ENCODE peak calls at places on chromosomes 16 and 17, in five cellular contexts. N, G, W, C and R are unnamed samples.

GRCh38 chr17:18938692-18939023 is 13.3 kb upstream of the SLC5A10 start:
- DNase-seq in N (no peak), G (no peak), W (no peak), C (no peak), R (no peak)

GRCh38 chr16:22296225-22297113 is 740 bp upstream of the POLR3E start:
- DNase-seq in N (no peak), G (no peak), W (no peak), C (no peak), R (no peak)

GRCh38 chr17:36858119-36859002 is 78.9 kb upstream of the LHX1 start:
- DNase-seq in N (no peak), G (no peak), W (no peak), C (no peak), R (no peak)

GRCh38 chr17:9837551-9838471 is 12.1 kb downstream of the GLP2R start:
- DNase-seq in N (peak), G (no peak), W (peak), C (no peak), R (peak)

GRCh38 chr17:54891176-54891821 is 9.4 kb upstream of the TOM1L1 start:
- DNase-seq in N (no peak), G (no peak), W (no peak), C (peak), R (no peak)

GRCh38 chr16:47059991-47060390 is 83.8 kb downstream of the NETO2 start:
- DNase-seq in N (no peak), G (no peak), W (no peak), C (no peak), R (no peak)

GRCh38 chr17:78910885-78911284 is 7.9 kb upstream of the CEP295NL start:
- DNase-seq in N (no peak), G (peak), W (no peak), C (no peak), R (no peak)

GRCh38 chr17:72479113-72479512 is 358.3 kb downstream of the SOX9 start:
- DNase-seq in N (no peak), G (no peak), W (no peak), C (no peak), R (no peak)

GRCh38 chr16:79176987-79177386 is 423.6 kb downstream of the MAF start:
- DNase-seq in N (no peak), G (no peak), W (no peak), C (no peak), R (no peak)

GRCh38 chr16:51592535-51592934 is 441.5 kb upstream of the SALL1 start:
- DNase-seq in N (no peak), G (no peak), W (no peak), C (no peak), R (no peak)

GRCh38 chr16:24538756-24539294 is 541 bp upstream of the RBBP6 start:
- DNase-seq in N (no peak), G (no peak), W (no peak), C (no peak), R (no peak)

GRCh38 chr17:73628642-73629552 is 15.3 kb downstream of the SDK2 start:
- DNase-seq in N (no peak), G (no peak), W (no peak), C (no peak), R (no peak)

GRCh38 chr16:15643453-15644305 is 725 bp upstream of the MARF1 start:
- DNase-seq in N (peak), G (no peak), W (peak), C (peak), R (no peak)

GRCh38 chr16:59470556-59470955 is 736.4 kb upstream of the GOT2 start:
- DNase-seq in N (no peak), G (no peak), W (no peak), C (no peak), R (no peak)

GRCh38 chr17:76925333-76925935 is 57.2 kb downstream of the MGAT5B start:
- DNase-seq in N (no peak), G (no peak), W (no peak), C (no peak), R (no peak)

GRCh38 chr17:16449121-16449570 is 33.8 kb downstream of the TRPV2 start:
- DNase-seq in N (no peak), G (no peak), W (no peak), C (no peak), R (no peak)

GRCh38 chr16:67935096-67935401 is 1.6 kb downstream of the PSMB10 start:
- DNase-seq in N (no peak), G (no peak), W (no peak), C (no peak), R (no peak)

GRCh38 chr17:77280304-77280910 is 139.6 kb downstream of the SEC14L1 start:
- DNase-seq in N (no peak), G (no peak), W (no peak), C (no peak), R (no peak)

GRCh38 chr17:74126179-74126900 is 77.1 kb upstream of the RPL38 start:
- DNase-seq in N (no peak), G (no peak), W (no peak), C (no peak), R (no peak)

GRCh38 chr16:58024673-58025350 is 742 bp upstream of the MMP15 start:
- DNase-seq in N (no peak), G (peak), W (no peak), C (no peak), R (peak)

GRCh38 chr17:74545456-74546230 is at the start of gene CD300C:
- DNase-seq in N (no peak), G (peak), W (no peak), C (no peak), R (no peak)

GRCh38 chr17:59451706-59452105 is 113.7 kb upstream of the DHX40 start:
- DNase-seq in N (no peak), G (no peak), W (no peak), C (no peak), R (no peak)

GRCh38 chr16:81599034-81599744 is 154.6 kb downstream of the CMIP start:
- DNase-seq in N (no peak), G (no peak), W (no peak), C (no peak), R (no peak)

GRCh38 chr17:17785407-17785806 is 51.4 kb downstream of the SREBF1 start:
- DNase-seq in N (peak), G (no peak), W (no peak), C (no peak), R (no peak)

GRCh38 chr16:30637952-30638351 is 12.8 kb upstream of the PRR14 start:
- DNase-seq in N (no peak), G (no peak), W (no peak), C (no peak), R (no peak)

GRCh38 chr17:44353656-44354331 is 8.7 kb downstream of the GRN start:
- DNase-seq in N (peak), G (no peak), W (peak), C (no peak), R (no peak)

GRCh38 chr16:74743668-74744299 is 30.8 kb downstream of the FA2H start:
- DNase-seq in N (no peak), G (peak), W (no peak), C (peak), R (no peak)

GRCh38 chr17:66240630-66241029 is 11.4 kb upstream of the APOH start:
- DNase-seq in N (no peak), G (no peak), W (no peak), C (no peak), R (no peak)

GRCh38 chr16:3127745-3128144 is 7.1 kb upstream of the ZNF213 start:
- DNase-seq in N (no peak), G (no peak), W (no peak), C (no peak), R (no peak)

GRCh38 chr16:49602201-49603041 is 228.8 kb downstream of the C16orf78 start:
- DNase-seq in N (no peak), G (no peak), W (no peak), C (no peak), R (no peak)

GRCh38 chr16:29809850-29810698 is 1.9 kb upstream of the PRRT2 start:
- DNase-seq in N (peak), G (no peak), W (peak), C (no peak), R (no peak)

GRCh38 chr16:9159839-9160550 is 68.6 kb downstream of the HAPSTR1 start:
- DNase-seq in N (peak), G (peak), W (peak), C (peak), R (no peak)

GRCh38 chr16:46721885-46722284 is 26.3 kb downstream of the MYLK3 start:
- DNase-seq in N (no peak), G (no peak), W (no peak), C (no peak), R (no peak)

GRCh38 chr16:48608452-48608851 is 1.5 kb downstream of the N4BP1 start:
- DNase-seq in N (no peak), G (no peak), W (no peak), C (no peak), R (no peak)

GRCh38 chr17:20095366-20096080 is 86.4 kb downstream of the SPECC1 start:
- DNase-seq in N (peak), G (no peak), W (peak), C (no peak), R (peak)

GRCh38 chr16:11386791-11387546 is 41.7 kb downstream of the RMI2 start:
- DNase-seq in N (no peak), G (no peak), W (no peak), C (no peak), R (peak)

GRCh38 chr17:21358682-21359482 is 17.3 kb upstream of the KCNJ12 start:
- DNase-seq in N (no peak), G (no peak), W (no peak), C (no peak), R (no peak)

GRCh38 chr16:26214694-26215093 is 522.9 kb downstream of the HS3ST4 start:
- DNase-seq in N (no peak), G (no peak), W (no peak), C (no peak), R (no peak)

GRCh38 chr16:56625140-56625942 is at the start of gene MT1E:
- DNase-seq in N (peak), G (no peak), W (peak), C (no peak), R (peak)

DNA sequence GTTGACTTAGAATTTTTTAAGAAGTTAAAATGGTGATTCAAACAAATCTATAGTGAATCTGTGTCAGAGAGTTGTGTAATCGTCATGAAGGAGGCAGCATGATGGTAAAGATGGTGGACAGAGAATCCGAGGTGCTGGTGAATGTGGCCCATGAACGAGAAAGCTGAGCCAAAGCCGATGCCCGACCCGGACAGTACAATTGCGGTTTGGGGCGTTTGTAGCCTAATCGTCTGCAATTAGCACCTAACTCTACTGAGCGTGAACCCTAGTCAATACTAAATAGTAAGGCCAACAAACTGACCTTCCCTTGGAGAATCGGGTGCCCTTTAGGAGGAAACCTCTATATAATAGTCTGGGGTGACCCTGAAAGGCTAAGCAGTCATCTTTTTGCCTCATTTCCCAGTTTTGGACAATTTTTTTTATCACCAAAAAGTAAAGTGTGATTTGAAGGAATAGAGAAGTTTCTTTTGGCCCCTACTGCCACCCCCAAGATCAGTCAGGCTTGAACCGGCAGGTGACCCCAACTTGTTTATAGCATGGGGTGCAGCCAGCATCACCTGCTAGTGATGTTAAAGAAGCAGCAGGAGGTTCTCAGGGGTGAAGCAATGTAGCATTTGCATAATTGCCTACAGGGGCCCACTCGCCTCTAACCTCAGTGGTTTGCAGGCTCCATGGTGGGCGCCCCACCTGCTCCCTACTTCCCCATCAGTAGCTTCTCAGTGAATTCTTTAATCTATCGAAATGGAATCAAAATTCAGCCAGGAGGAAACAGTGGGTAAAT is 11.3 kb downstream of the IRF8 start:
- DNase-seq in N (no peak), G (no peak), W (no peak), C (no peak), R (no peak)
- H3K4me3 ChIP-seq in N (no peak), G (no peak), W (no peak), C (no peak), R (no peak)

GRCh38 chr16:71627631-71628236 is 1.8 kb downstream of the MARVELD3 start:
- DNase-seq in N (no peak), G (no peak), W (no peak), C (no peak), R (no peak)

GRCh38 chr16:71626018-71626857 is at the start of gene MARVELD3:
- DNase-seq in N (peak), G (peak), W (no peak), C (no peak), R (no peak)

GRCh38 chr16:71623597-71623996 is 2.4 kb upstream of the MARVELD3 start:
- DNase-seq in N (no peak), G (no peak), W (no peak), C (no peak), R (no peak)

GRCh38 chr16:71626858-71627213 is 852 bp downstream of the MARVELD3 start:
- DNase-seq in N (peak), G (peak), W (no peak), C (no peak), R (no peak)

DNA sequence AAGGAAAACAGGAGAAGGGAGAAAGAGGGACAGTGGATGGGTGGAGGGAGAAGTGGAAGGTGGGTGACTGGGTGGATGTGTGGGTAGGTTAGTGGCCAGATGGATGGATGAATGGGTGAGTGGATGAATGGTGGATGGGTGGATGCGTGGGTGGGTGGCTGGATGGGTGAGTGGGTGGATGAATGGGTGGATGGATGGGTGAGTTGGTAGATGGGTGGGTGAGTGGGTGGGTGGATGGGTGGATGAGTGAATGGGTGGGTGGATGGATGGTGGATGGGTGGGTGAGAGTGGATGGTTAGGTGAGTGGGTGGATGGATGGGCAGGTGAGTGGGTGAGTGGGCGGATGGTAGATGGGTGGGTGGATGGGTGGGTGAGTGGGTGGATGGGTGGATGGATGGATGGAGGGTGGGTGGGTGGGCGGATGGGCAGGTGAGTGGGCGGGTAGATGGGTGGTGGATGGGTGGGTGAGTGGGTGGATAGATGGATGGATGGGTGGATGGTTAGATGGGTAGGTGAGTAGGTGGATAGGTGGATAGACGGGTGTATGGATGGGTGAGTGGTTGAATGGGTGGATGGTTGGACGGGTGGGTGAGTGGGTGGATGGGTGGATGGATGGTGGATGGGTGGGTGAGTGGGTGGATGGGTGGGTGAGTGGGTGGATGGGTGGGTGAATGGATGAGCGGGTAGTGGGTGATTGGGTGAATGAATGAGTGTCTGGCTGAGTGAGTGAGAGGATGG is 702 bp upstream of the MARVELD3 start:
- DNase-seq in N (no peak), G (no peak), W (no peak), C (no peak), R (no peak)
- H3K4me3 ChIP-seq in N (no peak), G (no peak), W (no peak), C (no peak), R (no peak)

GRCh38 chr17:81159611-81160265 is 5.6 kb upstream of the PVALEF start:
- DNase-seq in N (no peak), G (no peak), W (no peak), C (no peak), R (no peak)
- H3K4me3 ChIP-seq in N (no peak), G (peak), W (no peak), C (no peak), R (peak)

GRCh38 chr17:80474933-80475915 is 1.2 kb downstream of the NPTX1 start:
- DNase-seq in N (no peak), G (no peak), W (no peak), C (no peak), R (no peak)
- H3K4me3 ChIP-seq in N (no peak), G (no peak), W (peak), C (peak), R (peak)

GRCh38 chr17:64508683-64509082 is 1.9 kb downstream of the CEP95 start:
- DNase-seq in N (no peak), G (no peak), W (no peak), C (no peak), R (no peak)
- H3K4me3 ChIP-seq in N (no peak), G (no peak), W (peak), C (peak), R (peak)

GRCh38 chr17:58224315-58224714 is 5.3 kb upstream of the MKS1 start:
- DNase-seq in N (no peak), G (no peak), W (no peak), C (no peak), R (no peak)
- H3K4me3 ChIP-seq in N (no peak), G (no peak), W (no peak), C (no peak), R (no peak)

GRCh38 chr16:54283735-54284318 is 2.8 kb downstream of the IRX3 start:
- DNase-seq in N (no peak), G (no peak), W (no peak), C (no peak), R (peak)
- H3K4me3 ChIP-seq in N (no peak), G (peak), W (no peak), C (no peak), R (peak)

DNA sequence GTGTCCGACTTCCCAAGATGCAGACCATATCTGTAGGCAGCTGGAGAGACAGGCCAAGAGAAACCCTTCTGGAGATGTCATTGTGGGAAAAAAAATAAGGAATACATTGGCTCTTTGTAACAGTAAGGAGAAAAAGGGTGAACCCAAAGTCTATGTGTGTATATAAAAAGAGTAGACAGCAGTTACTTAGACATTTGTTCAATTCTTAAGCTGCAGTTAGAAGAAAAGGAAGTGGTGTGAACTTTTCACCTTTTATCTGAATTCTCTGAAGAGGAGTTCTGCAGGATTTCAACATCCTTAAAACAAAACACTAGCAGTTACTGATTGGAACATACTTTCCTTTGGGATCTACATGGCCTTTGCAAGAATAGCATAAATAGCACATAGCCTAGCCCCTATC is 21.7 kb downstream of the FAM117A start:
- DNase-seq in N (no peak), G (no peak), W (no peak), C (no peak), R (no peak)
- H3K4me3 ChIP-seq in N (no peak), G (no peak), W (no peak), C (no peak), R (no peak)

GRCh38 chr17:80789356-80789902 is 202.2 kb upstream of the CHMP6 start:
- DNase-seq in N (no peak), G (peak), W (peak), C (peak), R (peak)

GRCh38 chr17:80792373-80792781 is 199.3 kb upstream of the CHMP6 start:
- DNase-seq in N (no peak), G (peak), W (no peak), C (no peak), R (no peak)

GRCh38 chr17:80790021-80790765 is 201.4 kb upstream of the CHMP6 start:
- DNase-seq in N (no peak), G (peak), W (no peak), C (no peak), R (no peak)

GRCh38 chr17:80791758-80792284 is 199.8 kb upstream of the CHMP6 start:
- DNase-seq in N (peak), G (peak), W (peak), C (peak), R (no peak)

GRCh38 chr17:80790981-80791742 is 200.5 kb upstream of the CHMP6 start:
- DNase-seq in N (no peak), G (peak), W (no peak), C (no peak), R (no peak)
- H3K4me3 ChIP-seq in N (no peak), G (no peak), W (no peak), C (no peak), R (no peak)